ENCODE peak calls at places on chromosomes 16 and 17, in nine cellular contexts. One of them, this sample, is unnamed.
A peak's percentile ranks its signal among the peaks of the same experiment; 100 is the strongest.

GRCh38 chr17:36722121-36722902 is 120.9 kb downstream of the MRM1 start:
- DNase-seq in NCI-H1105 treated with DMSO at 0.1 percent for 48 hours: peak; percentile 86
- DNase-seq in Caki2: no peak
- DNase-seq in NCI-H2171: peak; percentile 75
- DNase-seq in HepG2: no peak
- DNase-seq in HS-5: no peak
- DNase-seq in COR-L47: peak; percentile 84
- DNase-seq in LoVo: peak; percentile 15
- DNase-seq in choroid plexus epithelial cell: peak; percentile 29
- DNase-seq in this sample: peak; percentile 87

GRCh38 chr17:43338886-43339516 is 59.8 kb upstream of the ARL4D start:
- DNase-seq in HS-5: no peak
- DNase-seq in COR-L47: peak; percentile 82
- DNase-seq in HepG2: peak; percentile 51
- DNase-seq in NCI-H1105 treated with DMSO at 0.1 percent for 48 hours: peak; percentile 70
- DNase-seq in Caki2: peak; percentile 52
- DNase-seq in NCI-H2171: peak; percentile 48
- DNase-seq in LoVo: peak; percentile 61
- DNase-seq in choroid plexus epithelial cell: peak; percentile 48
- DNase-seq in this sample: peak; percentile 77

GRCh38 chr17:55702150-55702549 is 20.5 kb downstream of the TMEM100 start:
- DNase-seq in HS-5: no peak
- DNase-seq in NCI-H1105 treated with DMSO at 0.1 percent for 48 hours: no peak
- DNase-seq in NCI-H2171: no peak
- DNase-seq in Caki2: no peak
- DNase-seq in choroid plexus epithelial cell: no peak
- DNase-seq in LoVo: no peak
- DNase-seq in COR-L47: no peak
- DNase-seq in HepG2: no peak
- DNase-seq in this sample: no peak

GRCh38 chr16:35788381-35788780 is 2329.0 kb downstream of the TP53TG3F start:
- DNase-seq in NCI-H2171: no peak
- DNase-seq in NCI-H1105 treated with DMSO at 0.1 percent for 48 hours: no peak
- DNase-seq in COR-L47: no peak
- DNase-seq in LoVo: no peak
- DNase-seq in Caki2: no peak
- DNase-seq in HS-5: no peak
- DNase-seq in HepG2: no peak
- DNase-seq in choroid plexus epithelial cell: no peak
- DNase-seq in this sample: no peak

GRCh38 chr16:53952215-53953208 is 248.6 kb downstream of the FTO start:
- DNase-seq in choroid plexus epithelial cell: peak; percentile 70
- DNase-seq in HepG2: no peak
- DNase-seq in NCI-H2171: no peak
- DNase-seq in Caki2: peak; percentile 16
- DNase-seq in HS-5: no peak
- DNase-seq in LoVo: no peak
- DNase-seq in COR-L47: no peak
- DNase-seq in NCI-H1105 treated with DMSO at 0.1 percent for 48 hours: peak; percentile 20
- DNase-seq in this sample: no peak

GRCh38 chr16:20954574-20954973 is 54.0 kb downstream of the LYRM1 start:
- DNase-seq in HepG2: no peak
- DNase-seq in COR-L47: no peak
- DNase-seq in choroid plexus epithelial cell: no peak
- DNase-seq in NCI-H2171: no peak
- DNase-seq in NCI-H1105 treated with DMSO at 0.1 percent for 48 hours: no peak
- DNase-seq in Caki2: no peak
- DNase-seq in LoVo: no peak
- DNase-seq in HS-5: no peak
- DNase-seq in this sample: no peak

GRCh38 chr16:87380875-87381274 is 2.7 kb downstream of the FBXO31 start:
- DNase-seq in HepG2: peak; percentile 67
- DNase-seq in Caki2: no peak
- DNase-seq in LoVo: no peak
- DNase-seq in choroid plexus epithelial cell: peak; percentile 68
- DNase-seq in NCI-H2171: no peak
- DNase-seq in HS-5: no peak
- DNase-seq in NCI-H1105 treated with DMSO at 0.1 percent for 48 hours: no peak
- DNase-seq in COR-L47: no peak
- DNase-seq in this sample: no peak

GRCh38 chr17:66604381-66604780 is 230.5 kb upstream of the CACNG5 start:
- DNase-seq in choroid plexus epithelial cell: no peak
- DNase-seq in HS-5: no peak
- DNase-seq in HepG2: no peak
- DNase-seq in LoVo: no peak
- DNase-seq in NCI-H1105 treated with DMSO at 0.1 percent for 48 hours: no peak
- DNase-seq in NCI-H2171: no peak
- DNase-seq in COR-L47: no peak
- DNase-seq in Caki2: no peak
- DNase-seq in this sample: no peak

GRCh38 chr16:66263168-66263972 is 103.1 kb upstream of the CDH5 start:
- DNase-seq in HepG2: no peak
- DNase-seq in Caki2: no peak
- DNase-seq in NCI-H1105 treated with DMSO at 0.1 percent for 48 hours: no peak
- DNase-seq in HS-5: no peak
- DNase-seq in LoVo: no peak
- DNase-seq in NCI-H2171: no peak
- DNase-seq in COR-L47: no peak
- DNase-seq in choroid plexus epithelial cell: no peak
- DNase-seq in this sample: no peak

GRCh38 chr16:29662000-29662728 is 883 bp upstream of the SPN start:
- DNase-seq in COR-L47: no peak
- DNase-seq in NCI-H2171: no peak
- DNase-seq in LoVo: no peak
- DNase-seq in choroid plexus epithelial cell: no peak
- DNase-seq in HepG2: no peak
- DNase-seq in HS-5: no peak
- DNase-seq in Caki2: no peak
- DNase-seq in NCI-H1105 treated with DMSO at 0.1 percent for 48 hours: no peak
- DNase-seq in this sample: no peak

GRCh38 chr17:8649157-8650118 is 18.9 kb upstream of the MYH10 start:
- DNase-seq in choroid plexus epithelial cell: peak; percentile 84
- DNase-seq in Caki2: no peak
- DNase-seq in HepG2: no peak
- DNase-seq in NCI-H2171: no peak
- DNase-seq in HS-5: peak; percentile 86
- DNase-seq in LoVo: no peak
- DNase-seq in NCI-H1105 treated with DMSO at 0.1 percent for 48 hours: no peak
- DNase-seq in COR-L47: no peak
- DNase-seq in this sample: no peak

GRCh38 chr16:78230832-78231231 is 131.4 kb downstream of the WWOX start:
- DNase-seq in HS-5: no peak
- DNase-seq in LoVo: peak; percentile 57
- DNase-seq in NCI-H1105 treated with DMSO at 0.1 percent for 48 hours: no peak
- DNase-seq in NCI-H2171: no peak
- DNase-seq in choroid plexus epithelial cell: no peak
- DNase-seq in HepG2: no peak
- DNase-seq in COR-L47: no peak
- DNase-seq in Caki2: no peak
- DNase-seq in this sample: no peak

GRCh38 chr16:71853413-71853812 is 7.6 kb downstream of the ATXN1L start:
- DNase-seq in NCI-H2171: no peak
- DNase-seq in choroid plexus epithelial cell: no peak
- DNase-seq in COR-L47: no peak
- DNase-seq in HepG2: no peak
- DNase-seq in HS-5: no peak
- DNase-seq in LoVo: no peak
- DNase-seq in NCI-H1105 treated with DMSO at 0.1 percent for 48 hours: no peak
- DNase-seq in Caki2: no peak
- DNase-seq in this sample: no peak

GRCh38 chr16:27779719-27780161 is 229.8 kb downstream of the KATNIP start:
- DNase-seq in choroid plexus epithelial cell: peak; percentile 75
- DNase-seq in HepG2: peak; percentile 42
- DNase-seq in Caki2: no peak
- DNase-seq in NCI-H1105 treated with DMSO at 0.1 percent for 48 hours: peak; percentile 73
- DNase-seq in NCI-H2171: no peak
- DNase-seq in HS-5: no peak
- DNase-seq in LoVo: no peak
- DNase-seq in COR-L47: no peak
- DNase-seq in this sample: no peak